ENCODE peak calls at places on chromosomes 1 and 21, in four cellular contexts. M is C1 segment of cervical spinal cord; W is stimulated activated CD4-positive, alpha-beta T cell treated with anti-CD3 and anti-CD28 coated beads, Interleukin-12 subunit alpha, Interleukin-12 subunit beta, amount 100 ng/mL, for 24 hours; D is cardiac fibroblast. J is an unnamed sample.

GRCh38 chr1:99640672-99641071 is 5.2 kb upstream of the PALMD start:
- DNase-seq in M (no peak), W (no peak), D (no peak), J (no peak)

GRCh38 chr1:214318956-214319355 is 38.0 kb downstream of the SMYD2 start:
- DNase-seq in M (no peak), W (no peak), D (no peak), J (no peak)

GRCh38 chr1:53547321-53547720 is 88.1 kb downstream of the DMRTB1 start:
- DNase-seq in M (no peak), W (no peak), D (no peak), J (no peak)

GRCh38 chr1:23345920-23346319 is 1.8 kb upstream of the HNRNPR start:
- DNase-seq in M (no peak), W (no peak), D (no peak), J (no peak)

GRCh38 chr1:17276568-17276967 is 27.7 kb downstream of the PADI3 start:
- DNase-seq in M (no peak), W (no peak), D (peak), J (peak)

GRCh38 chr21:32739946-32740345 is 12.1 kb upstream of the SYNJ1 start:
- DNase-seq in M (no peak), W (no peak), D (no peak), J (no peak)

GRCh38 chr1:100874433-100874832 is 20.2 kb downstream of the EXTL2 start:
- DNase-seq in M (no peak), W (no peak), D (no peak), J (no peak)

GRCh38 chr1:53413175-53414001 is 45.8 kb upstream of the DMRTB1 start:
- DNase-seq in M (no peak), W (peak), D (peak), J (peak)

GRCh38 chr1:53807916-53808315 is 30.2 kb downstream of the NDC1 start:
- DNase-seq in M (no peak), W (no peak), D (no peak), J (no peak)

GRCh38 chr1:65812065-65812464 is 19.4 kb downstream of the PDE4B start:
- DNase-seq in M (no peak), W (peak), D (peak), J (peak)

GRCh38 chr1:183293856-183294255 is 107.8 kb downstream of the LAMC2 start:
- DNase-seq in M (no peak), W (no peak), D (no peak), J (no peak)